ENCODE peak calls at places on chromosomes 5 and 9, in seven cellular contexts. One of them, this sample, is unnamed.

GRCh38 chr9:109286571-109286977 is 34.3 kb downstream of the EPB41L4B start:
- DNase-seq in left ventricle myocardium inferior: no peak
- DNase-seq in lung: peak
- DNase-seq in HFF-Myc: no peak
- DNase-seq in foreskin fibroblast: peak
- DNase-seq in brain microvascular endothelial cell: peak
- DNase-seq in tibial artery: no peak
- DNase-seq in this sample: no peak

GRCh38 chr5:131209506-131210191 is 38.9 kb downstream of the LYRM7 start:
- DNase-seq in left ventricle myocardium inferior: no peak
- DNase-seq in lung: no peak
- DNase-seq in HFF-Myc: no peak
- DNase-seq in foreskin fibroblast: no peak
- DNase-seq in brain microvascular endothelial cell: no peak
- DNase-seq in tibial artery: no peak
- DNase-seq in this sample: no peak

GRCh38 chr9:121292801-121293241 is 24.9 kb downstream of the GSN start:
- DNase-seq in left ventricle myocardium inferior: no peak
- DNase-seq in lung: no peak
- DNase-seq in HFF-Myc: no peak
- DNase-seq in foreskin fibroblast: no peak
- DNase-seq in brain microvascular endothelial cell: no peak
- DNase-seq in tibial artery: no peak
- DNase-seq in this sample: no peak

GRCh38 chr5:1133510-1134255 is 21.8 kb upstream of the SLC12A7 start:
- DNase-seq in left ventricle myocardium inferior: no peak
- DNase-seq in lung: no peak
- DNase-seq in HFF-Myc: no peak
- DNase-seq in foreskin fibroblast: no peak
- DNase-seq in brain microvascular endothelial cell: no peak
- DNase-seq in tibial artery: no peak
- DNase-seq in this sample: no peak

GRCh38 chr9:98867434-98868168 is 60.1 kb downstream of the GALNT12 start:
- DNase-seq in left ventricle myocardium inferior: peak
- DNase-seq in lung: peak
- DNase-seq in HFF-Myc: peak
- DNase-seq in foreskin fibroblast: peak
- DNase-seq in brain microvascular endothelial cell: peak
- DNase-seq in tibial artery: peak
- DNase-seq in this sample: no peak

GRCh38 chr5:14239404-14239803 is 96.3 kb downstream of the TRIO start:
- DNase-seq in left ventricle myocardium inferior: no peak
- DNase-seq in lung: no peak
- DNase-seq in HFF-Myc: no peak
- DNase-seq in foreskin fibroblast: no peak
- DNase-seq in brain microvascular endothelial cell: no peak
- DNase-seq in tibial artery: no peak
- DNase-seq in this sample: no peak

GRCh38 chr5:145925353-145925752 is 11.0 kb upstream of the SH3RF2 start:
- DNase-seq in left ventricle myocardium inferior: no peak
- DNase-seq in lung: no peak
- DNase-seq in HFF-Myc: peak
- DNase-seq in foreskin fibroblast: peak
- DNase-seq in brain microvascular endothelial cell: peak
- DNase-seq in tibial artery: no peak
- DNase-seq in this sample: no peak

GRCh38 chr5:159402328-159402727 is 72.0 kb upstream of the IL12B start:
- DNase-seq in left ventricle myocardium inferior: no peak
- DNase-seq in lung: no peak
- DNase-seq in HFF-Myc: no peak
- DNase-seq in foreskin fibroblast: no peak
- DNase-seq in brain microvascular endothelial cell: no peak
- DNase-seq in tibial artery: no peak
- DNase-seq in this sample: peak

GRCh38 chr5:96844476-96844990 is 31.8 kb upstream of the ERAP2 start:
- DNase-seq in left ventricle myocardium inferior: no peak
- DNase-seq in lung: no peak
- DNase-seq in HFF-Myc: no peak
- DNase-seq in foreskin fibroblast: peak
- DNase-seq in brain microvascular endothelial cell: no peak
- DNase-seq in tibial artery: no peak
- DNase-seq in this sample: no peak

GRCh38 chr5:7882926-7883325 is 14.0 kb downstream of the MTRR start:
- DNase-seq in left ventricle myocardium inferior: no peak
- DNase-seq in lung: no peak
- DNase-seq in HFF-Myc: no peak
- DNase-seq in foreskin fibroblast: no peak
- DNase-seq in brain microvascular endothelial cell: no peak
- DNase-seq in tibial artery: no peak
- DNase-seq in this sample: no peak

GRCh38 chr5:75335952-75336624 is 932 bp upstream of the HMGCR start:
- DNase-seq in left ventricle myocardium inferior: no peak
- DNase-seq in lung: peak
- DNase-seq in HFF-Myc: peak
- DNase-seq in foreskin fibroblast: peak
- DNase-seq in brain microvascular endothelial cell: peak
- DNase-seq in tibial artery: no peak
- DNase-seq in this sample: no peak

GRCh38 chr5:155943516-155944407 is 383.2 kb upstream of the SGCD start:
- DNase-seq in left ventricle myocardium inferior: peak
- DNase-seq in lung: no peak
- DNase-seq in HFF-Myc: peak
- DNase-seq in foreskin fibroblast: no peak
- DNase-seq in brain microvascular endothelial cell: peak
- DNase-seq in tibial artery: no peak
- DNase-seq in this sample: no peak

GRCh38 chr5:121693864-121694263 is 157.8 kb upstream of the FTMT start:
- DNase-seq in left ventricle myocardium inferior: no peak
- DNase-seq in lung: no peak
- DNase-seq in HFF-Myc: no peak
- DNase-seq in foreskin fibroblast: no peak
- DNase-seq in brain microvascular endothelial cell: no peak
- DNase-seq in tibial artery: no peak
- DNase-seq in this sample: no peak

GRCh38 chr5:91419571-91420537 is 36.7 kb upstream of the ARRDC3 start:
- DNase-seq in left ventricle myocardium inferior: peak
- DNase-seq in lung: peak
- DNase-seq in HFF-Myc: peak
- DNase-seq in foreskin fibroblast: peak
- DNase-seq in brain microvascular endothelial cell: peak
- DNase-seq in tibial artery: peak
- DNase-seq in this sample: no peak

GRCh38 chr5:32254987-32255900 is 57.5 kb downstream of the MTMR12 start:
- DNase-seq in left ventricle myocardium inferior: no peak
- DNase-seq in lung: no peak
- DNase-seq in HFF-Myc: no peak
- DNase-seq in foreskin fibroblast: peak
- DNase-seq in brain microvascular endothelial cell: no peak
- DNase-seq in tibial artery: no peak
- DNase-seq in this sample: no peak

GRCh38 chr5:141914154-141914743 is 9.4 kb upstream of the DELE1 start:
- DNase-seq in left ventricle myocardium inferior: peak
- DNase-seq in lung: peak
- DNase-seq in HFF-Myc: no peak
- DNase-seq in foreskin fibroblast: no peak
- DNase-seq in brain microvascular endothelial cell: no peak
- DNase-seq in tibial artery: peak
- DNase-seq in this sample: no peak

GRCh38 chr9:98191615-98192502 is 578 bp downstream of the CORO2A start:
- DNase-seq in left ventricle myocardium inferior: no peak
- DNase-seq in lung: peak
- DNase-seq in HFF-Myc: no peak
- DNase-seq in foreskin fibroblast: no peak
- DNase-seq in brain microvascular endothelial cell: no peak
- DNase-seq in tibial artery: no peak
- DNase-seq in this sample: no peak

GRCh38 chr5:22625451-22625850 is 227.7 kb downstream of the CDH12 start:
- DNase-seq in left ventricle myocardium inferior: no peak
- DNase-seq in lung: no peak
- DNase-seq in HFF-Myc: no peak
- DNase-seq in foreskin fibroblast: no peak
- DNase-seq in brain microvascular endothelial cell: no peak
- DNase-seq in tibial artery: no peak
- DNase-seq in this sample: no peak

GRCh38 chr5:159995841-159996240 is 13.1 kb upstream of the TTC1 start:
- DNase-seq in left ventricle myocardium inferior: no peak
- DNase-seq in lung: no peak
- DNase-seq in HFF-Myc: no peak
- DNase-seq in foreskin fibroblast: no peak
- DNase-seq in brain microvascular endothelial cell: no peak
- DNase-seq in tibial artery: no peak
- DNase-seq in this sample: no peak

GRCh38 chr9:135335691-135336181 is 143.8 kb upstream of the PPP1R26 start:
- DNase-seq in left ventricle myocardium inferior: no peak
- DNase-seq in lung: no peak
- DNase-seq in HFF-Myc: no peak
- DNase-seq in foreskin fibroblast: no peak
- DNase-seq in brain microvascular endothelial cell: no peak
- DNase-seq in tibial artery: peak
- DNase-seq in this sample: no peak

GRCh38 chr9:22030101-22030598 is 21.0 kb upstream of the CDKN2B start:
- DNase-seq in left ventricle myocardium inferior: no peak
- DNase-seq in lung: no peak
- DNase-seq in HFF-Myc: no peak
- DNase-seq in foreskin fibroblast: peak
- DNase-seq in brain microvascular endothelial cell: peak
- DNase-seq in tibial artery: no peak
- DNase-seq in this sample: no peak

GRCh38 chr9:86116425-86116824 is 17.1 kb upstream of the GOLM1 start:
- DNase-seq in left ventricle myocardium inferior: no peak
- DNase-seq in lung: no peak
- DNase-seq in HFF-Myc: no peak
- DNase-seq in foreskin fibroblast: no peak
- DNase-seq in brain microvascular endothelial cell: no peak
- DNase-seq in tibial artery: no peak
- DNase-seq in this sample: no peak

GRCh38 chr9:136105398-136106135 is 10.5 kb upstream of the NACC2 start:
- DNase-seq in left ventricle myocardium inferior: peak
- DNase-seq in lung: no peak
- DNase-seq in HFF-Myc: no peak
- DNase-seq in foreskin fibroblast: no peak
- DNase-seq in brain microvascular endothelial cell: no peak
- DNase-seq in tibial artery: peak
- DNase-seq in this sample: no peak

GRCh38 chr5:62574599-62574998 is 4.0 kb upstream of the LRRC70 start:
- DNase-seq in left ventricle myocardium inferior: no peak
- DNase-seq in lung: no peak
- DNase-seq in HFF-Myc: no peak
- DNase-seq in foreskin fibroblast: no peak
- DNase-seq in brain microvascular endothelial cell: no peak
- DNase-seq in tibial artery: no peak
- DNase-seq in this sample: no peak

GRCh38 chr5:169125571-169125970 is 175.4 kb downstream of the SLIT3 start:
- DNase-seq in left ventricle myocardium inferior: no peak
- DNase-seq in lung: no peak
- DNase-seq in HFF-Myc: no peak
- DNase-seq in foreskin fibroblast: no peak
- DNase-seq in brain microvascular endothelial cell: no peak
- DNase-seq in tibial artery: no peak
- DNase-seq in this sample: no peak

GRCh38 chr9:126777733-126778132 is 27.1 kb upstream of the ZBTB43 start:
- DNase-seq in left ventricle myocardium inferior: no peak
- DNase-seq in lung: no peak
- DNase-seq in HFF-Myc: no peak
- DNase-seq in foreskin fibroblast: no peak
- DNase-seq in brain microvascular endothelial cell: no peak
- DNase-seq in tibial artery: no peak
- DNase-seq in this sample: no peak
- TF ChIP-seq CTCF in left ventricle myocardium inferior: no peak
- TF ChIP-seq CTCF in lung: no peak
- TF ChIP-seq CTCF in HFF-Myc: no peak
- TF ChIP-seq CTCF in foreskin fibroblast: no peak
- TF ChIP-seq CTCF in brain microvascular endothelial cell: peak
- TF ChIP-seq CTCF in tibial artery: no peak
- TF ChIP-seq CTCF in this sample: no peak

GRCh38 chr5:129698661-129699060 is 49.2 kb upstream of the MINAR2 start:
- DNase-seq in left ventricle myocardium inferior: no peak
- DNase-seq in lung: no peak
- DNase-seq in HFF-Myc: no peak
- DNase-seq in foreskin fibroblast: no peak
- DNase-seq in brain microvascular endothelial cell: no peak
- DNase-seq in tibial artery: no peak
- DNase-seq in this sample: no peak
- TF ChIP-seq CTCF in left ventricle myocardium inferior: no peak
- TF ChIP-seq CTCF in lung: no peak
- TF ChIP-seq CTCF in HFF-Myc: peak
- TF ChIP-seq CTCF in foreskin fibroblast: peak
- TF ChIP-seq CTCF in brain microvascular endothelial cell: peak
- TF ChIP-seq CTCF in tibial artery: no peak
- TF ChIP-seq CTCF in this sample: no peak

GRCh38 chr5:149271717-149272558 is at the start of gene AFAP1L1:
- DNase-seq in left ventricle myocardium inferior: peak
- DNase-seq in lung: peak
- DNase-seq in HFF-Myc: no peak
- DNase-seq in foreskin fibroblast: peak
- DNase-seq in brain microvascular endothelial cell: no peak
- DNase-seq in tibial artery: peak
- DNase-seq in this sample: no peak
- TF ChIP-seq CTCF in left ventricle myocardium inferior: no peak
- TF ChIP-seq CTCF in lung: no peak
- TF ChIP-seq CTCF in HFF-Myc: no peak
- TF ChIP-seq CTCF in foreskin fibroblast: no peak
- TF ChIP-seq CTCF in brain microvascular endothelial cell: no peak
- TF ChIP-seq CTCF in tibial artery: no peak
- TF ChIP-seq CTCF in this sample: no peak

GRCh38 chr5:95032801-95033200 is 252.1 kb downstream of the MCTP1 start:
- DNase-seq in left ventricle myocardium inferior: no peak
- DNase-seq in lung: no peak
- DNase-seq in HFF-Myc: no peak
- DNase-seq in foreskin fibroblast: no peak
- DNase-seq in brain microvascular endothelial cell: no peak
- DNase-seq in tibial artery: no peak
- DNase-seq in this sample: no peak

GRCh38 chr5:95042040-95042439 is 242.9 kb downstream of the MCTP1 start:
- DNase-seq in left ventricle myocardium inferior: no peak
- DNase-seq in lung: no peak
- DNase-seq in HFF-Myc: no peak
- DNase-seq in foreskin fibroblast: no peak
- DNase-seq in brain microvascular endothelial cell: no peak
- DNase-seq in tibial artery: no peak
- DNase-seq in this sample: no peak

DNA sequence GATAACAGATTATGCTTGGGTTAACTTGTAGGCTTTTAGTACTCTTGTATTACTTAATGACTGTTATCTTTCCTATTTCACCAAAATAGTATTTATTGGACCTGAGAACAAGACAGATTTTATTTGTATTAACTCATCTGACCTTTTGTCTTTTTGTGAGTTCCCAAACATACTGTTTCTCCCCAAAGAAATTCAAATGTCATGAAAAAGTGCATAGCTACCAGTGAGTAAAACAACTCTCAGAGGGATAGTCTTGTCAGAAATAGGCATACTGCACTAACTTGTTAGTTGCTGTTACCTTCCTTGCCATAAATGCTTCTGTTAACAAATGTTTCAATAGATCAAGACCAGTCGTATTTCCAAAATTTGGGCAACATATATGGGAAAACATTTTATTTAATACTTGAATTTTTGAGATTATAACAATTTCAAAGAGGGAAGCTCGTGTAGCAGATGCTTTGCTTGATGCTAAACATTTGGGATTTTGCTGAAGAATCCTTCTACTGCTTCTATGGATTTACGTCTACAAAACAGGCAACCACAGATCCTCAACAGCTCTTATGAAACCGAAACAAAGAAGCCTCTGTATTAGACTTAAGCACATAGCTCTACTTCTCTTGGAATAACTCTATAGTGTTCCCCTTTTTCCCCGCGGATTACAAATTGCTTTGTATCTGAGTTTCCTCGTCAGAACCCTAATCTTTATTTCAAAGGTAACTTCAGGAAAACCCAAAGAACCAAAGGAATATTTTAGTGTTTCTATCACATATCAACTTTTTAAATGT is 248.8 kb downstream of the MCTP1 start:
- DNase-seq in left ventricle myocardium inferior: no peak
- DNase-seq in lung: no peak
- DNase-seq in HFF-Myc: no peak
- DNase-seq in foreskin fibroblast: no peak
- DNase-seq in brain microvascular endothelial cell: no peak
- DNase-seq in tibial artery: no peak
- DNase-seq in this sample: no peak
- TF ChIP-seq CTCF in left ventricle myocardium inferior: no peak
- TF ChIP-seq CTCF in lung: no peak
- TF ChIP-seq CTCF in HFF-Myc: no peak
- TF ChIP-seq CTCF in foreskin fibroblast: no peak
- TF ChIP-seq CTCF in brain microvascular endothelial cell: no peak
- TF ChIP-seq CTCF in tibial artery: no peak
- TF ChIP-seq CTCF in this sample: no peak